ENCODE peak calls at places on chromosomes 7 and 10, in eight cellular contexts. K, L, G, Y, F, P, R and E are unnamed samples.

GRCh38 chr7:40866601-40867000 is 731.8 kb downstream of the SUGCT start:
- DNase-seq in K (no peak), L (no peak), G (no peak), Y (no peak), F (no peak), P (no peak), R (peak), E (peak)

GRCh38 chr10:131549116-131549515 is 237.6 kb upstream of the TCERG1L start:
- DNase-seq in K (no peak), L (no peak), G (no peak), Y (no peak), F (no peak), P (no peak), R (no peak), E (no peak)

GRCh38 chr10:63431962-63432797 is 33.6 kb downstream of the JMJD1C start:
- DNase-seq in K (no peak), L (no peak), G (no peak), Y (peak), F (peak), P (no peak), R (no peak), E (no peak)

GRCh38 chr10:133276435-133277201 is at the start of gene ADAM8:
- DNase-seq in K (peak), L (peak), G (peak), Y (no peak), F (peak), P (no peak), R (peak), E (no peak)

GRCh38 chr7:105806592-105807266 is 69.7 kb downstream of the ATXN7L1 start:
- DNase-seq in K (peak), L (peak), G (no peak), Y (peak), F (peak), P (no peak), R (no peak), E (peak)

GRCh38 chr10:57979466-57979865 is 288.2 kb downstream of the IPMK start:
- DNase-seq in K (peak), L (no peak), G (no peak), Y (no peak), F (peak), P (no peak), R (no peak), E (no peak)

GRCh38 chr10:33067481-33067880 is 109.5 kb upstream of the ITGB1 start:
- DNase-seq in K (no peak), L (no peak), G (no peak), Y (no peak), F (peak), P (no peak), R (no peak), E (peak)

GRCh38 chr7:138023618-138024333 is 21.9 kb upstream of the CREB3L2 start:
- DNase-seq in K (no peak), L (no peak), G (peak), Y (no peak), F (no peak), P (no peak), R (no peak), E (no peak)

GRCh38 chr7:149252378-149252777 is 9.6 kb upstream of the ZNF783 start:
- DNase-seq in K (no peak), L (no peak), G (no peak), Y (no peak), F (no peak), P (no peak), R (no peak), E (no peak)

GRCh38 chr10:124320778-124321432 is 97.8 kb downstream of the OAT start:
- DNase-seq in K (no peak), L (no peak), G (no peak), Y (no peak), F (no peak), P (no peak), R (peak), E (no peak)

GRCh38 chr10:59098811-59099452 is 77.5 kb upstream of the PHYHIPL start:
- DNase-seq in K (peak), L (no peak), G (no peak), Y (no peak), F (peak), P (no peak), R (no peak), E (peak)

GRCh38 chr7:37028909-37029440 is 304.7 kb upstream of the AOAH start:
- DNase-seq in K (no peak), L (no peak), G (no peak), Y (no peak), F (no peak), P (no peak), R (no peak), E (no peak)

GRCh38 chr7:38169862-38170261 is 8.2 kb upstream of the STARD3NL start:
- DNase-seq in K (no peak), L (peak), G (no peak), Y (peak), F (peak), P (no peak), R (no peak), E (peak)

GRCh38 chr7:91031757-91032156 is 232.5 kb upstream of the FZD1 start:
- DNase-seq in K (peak), L (no peak), G (no peak), Y (peak), F (no peak), P (no peak), R (no peak), E (no peak)

GRCh38 chr7:117127585-117128168 is 174.4 kb downstream of the ST7 start:
- DNase-seq in K (peak), L (peak), G (peak), Y (peak), F (peak), P (peak), R (peak), E (peak)

GRCh38 chr10:132860527-132860926 is 74.6 kb upstream of the NKX6-2 start:
- DNase-seq in K (no peak), L (no peak), G (no peak), Y (no peak), F (no peak), P (no peak), R (no peak), E (no peak)

GRCh38 chr10:101453791-101454718 is 100.1 kb downstream of the BTRC start:
- DNase-seq in K (no peak), L (no peak), G (no peak), Y (peak), F (no peak), P (no peak), R (no peak), E (no peak)

GRCh38 chr7:220151-220841 is 27.9 kb downstream of the FAM20C start:
- DNase-seq in K (no peak), L (no peak), G (no peak), Y (no peak), F (peak), P (peak), R (peak), E (no peak)

GRCh38 chr7:105815580-105815979 is 60.8 kb downstream of the ATXN7L1 start:
- DNase-seq in K (no peak), L (no peak), G (no peak), Y (no peak), F (no peak), P (no peak), R (no peak), E (no peak)

GRCh38 chr10:124239666-124240065 is 146.3 kb upstream of the CHST15 start:
- DNase-seq in K (no peak), L (no peak), G (no peak), Y (no peak), F (no peak), P (no peak), R (no peak), E (no peak)

GRCh38 chr7:157537056-157537455 is 200.3 kb downstream of the DNAJB6 start:
- DNase-seq in K (no peak), L (no peak), G (no peak), Y (no peak), F (no peak), P (no peak), R (no peak), E (no peak)

GRCh38 chr10:7819126-7819470 is 793 bp downstream of the TAF3 start:
- DNase-seq in K (peak), L (peak), G (peak), Y (peak), F (peak), P (peak), R (peak), E (peak)

GRCh38 chr7:23693224-23693623 is 13.2 kb downstream of the FAM221A start:
- DNase-seq in K (no peak), L (no peak), G (no peak), Y (no peak), F (no peak), P (no peak), R (no peak), E (no peak)

GRCh38 chr7:18018296-18019205 is 9.1 kb downstream of the PRPS1L1 start:
- DNase-seq in K (no peak), L (no peak), G (no peak), Y (no peak), F (peak), P (no peak), R (no peak), E (no peak)

GRCh38 chr7:69597278-69598076 is 798 bp upstream of the AUTS2 start:
- DNase-seq in K (peak), L (no peak), G (no peak), Y (no peak), F (peak), P (no peak), R (peak), E (peak)
- TF ChIP-seq EZH2 in K (no peak), L (no peak), G (no peak), Y (no peak), F (no peak), P (no peak), R (peak), E (no peak)

GRCh38 chr10:103497161-103497915 is 3.8 kb downstream of the NEURL1 start:
- DNase-seq in K (no peak), L (no peak), G (no peak), Y (no peak), F (no peak), P (no peak), R (no peak), E (no peak)
- H2AFZ ChIP-seq in K (no peak), L (no peak), G (no peak), Y (no peak), F (no peak), P (no peak), R (no peak), E (no peak)

GRCh38 chr10:121087688-121088087 is 236.5 kb downstream of the WDR11 start:
- DNase-seq in K (no peak), L (no peak), G (no peak), Y (no peak), F (no peak), P (no peak), R (no peak), E (no peak)

GRCh38 chr10:121088524-121088923 is 237.4 kb downstream of the WDR11 start:
- DNase-seq in K (peak), L (no peak), G (no peak), Y (peak), F (peak), P (no peak), R (peak), E (no peak)

GRCh38 chr10:121096617-121097431 is 245.7 kb downstream of the WDR11 start:
- DNase-seq in K (peak), L (no peak), G (no peak), Y (no peak), F (no peak), P (peak), R (peak), E (peak)

GRCh38 chr10:121089434-121089833 is 238.3 kb downstream of the WDR11 start:
- DNase-seq in K (no peak), L (no peak), G (no peak), Y (no peak), F (no peak), P (no peak), R (no peak), E (no peak)

GRCh38 chr10:121092341-121093099 is 241.4 kb downstream of the WDR11 start:
- DNase-seq in K (no peak), L (no peak), G (no peak), Y (peak), F (no peak), P (no peak), R (no peak), E (peak)
- TF ChIP-seq EZH2 in K (no peak), L (no peak), G (no peak), Y (no peak), F (no peak), P (no peak), R (no peak), E (no peak)

GRCh38 chr7:124780056-124780455 is 14.5 kb upstream of the GPR37 start:
- DNase-seq in K (no peak), L (no peak), G (no peak), Y (no peak), F (no peak), P (no peak), R (no peak), E (no peak)
- H2AFZ ChIP-seq in K (no peak), L (no peak), G (no peak), Y (no peak), F (no peak), P (no peak), R (no peak), E (no peak)

DNA sequence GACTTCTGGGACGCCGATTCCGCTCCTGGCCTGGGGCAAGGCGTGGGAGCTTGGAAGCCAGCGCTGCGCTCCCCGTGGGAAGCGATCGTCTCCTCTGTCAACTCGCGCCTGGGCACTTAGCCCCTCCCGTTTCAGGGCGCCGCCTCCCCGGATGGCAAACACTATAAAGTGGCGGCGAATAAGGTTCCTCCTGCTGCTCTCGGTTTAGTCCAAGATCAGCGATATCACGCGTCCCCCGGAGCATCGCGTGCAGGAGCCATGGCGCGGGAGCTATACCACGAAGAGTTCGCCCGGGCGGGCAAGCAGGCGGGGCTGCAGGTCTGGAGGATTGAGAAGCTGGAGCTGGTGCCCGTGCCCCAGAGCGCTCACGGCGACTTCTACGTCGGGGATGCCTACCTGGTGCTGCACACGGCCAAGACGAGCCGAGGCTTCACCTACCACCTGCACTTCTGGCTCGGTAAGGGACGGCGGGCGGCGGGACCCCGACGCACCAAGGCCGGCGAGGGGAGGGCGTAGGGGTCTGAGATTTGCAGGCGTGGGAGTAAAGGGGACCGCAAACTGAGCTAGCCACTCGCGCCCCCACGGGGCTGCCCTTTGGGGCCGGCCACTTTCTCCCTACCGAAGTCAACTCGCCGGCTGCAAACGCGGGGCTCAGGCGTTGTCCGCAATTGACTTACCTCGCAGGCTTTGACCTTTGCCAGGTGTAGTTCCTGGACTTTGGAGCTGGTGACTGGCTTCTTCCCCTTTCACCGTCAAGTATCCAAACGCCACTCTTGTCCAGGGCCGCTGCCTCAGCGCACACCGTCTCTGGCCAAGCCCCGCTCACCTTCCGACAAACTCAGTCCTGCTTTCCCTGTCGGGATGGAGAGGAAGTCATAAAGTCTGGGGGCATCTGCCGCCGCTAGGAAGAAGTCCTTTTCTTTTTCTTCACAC is at the start of gene SCIN:
- DNase-seq in K (peak), L (peak), G (peak), Y (no peak), F (peak), P (no peak), R (peak), E (peak)
- TF ChIP-seq EZH2 in K (no peak), L (no peak), G (no peak), Y (no peak), F (no peak), P (no peak), R (peak), E (no peak)

GRCh38 chr7:142463401-142463850 is 205.6 kb upstream of the PRSS58 start:
- DNase-seq in K (no peak), L (no peak), G (peak), Y (no peak), F (peak), P (no peak), R (no peak), E (no peak)
- H2AFZ ChIP-seq in K (no peak), L (no peak), G (peak), Y (peak), F (peak), P (no peak), R (no peak), E (peak)

DNA sequence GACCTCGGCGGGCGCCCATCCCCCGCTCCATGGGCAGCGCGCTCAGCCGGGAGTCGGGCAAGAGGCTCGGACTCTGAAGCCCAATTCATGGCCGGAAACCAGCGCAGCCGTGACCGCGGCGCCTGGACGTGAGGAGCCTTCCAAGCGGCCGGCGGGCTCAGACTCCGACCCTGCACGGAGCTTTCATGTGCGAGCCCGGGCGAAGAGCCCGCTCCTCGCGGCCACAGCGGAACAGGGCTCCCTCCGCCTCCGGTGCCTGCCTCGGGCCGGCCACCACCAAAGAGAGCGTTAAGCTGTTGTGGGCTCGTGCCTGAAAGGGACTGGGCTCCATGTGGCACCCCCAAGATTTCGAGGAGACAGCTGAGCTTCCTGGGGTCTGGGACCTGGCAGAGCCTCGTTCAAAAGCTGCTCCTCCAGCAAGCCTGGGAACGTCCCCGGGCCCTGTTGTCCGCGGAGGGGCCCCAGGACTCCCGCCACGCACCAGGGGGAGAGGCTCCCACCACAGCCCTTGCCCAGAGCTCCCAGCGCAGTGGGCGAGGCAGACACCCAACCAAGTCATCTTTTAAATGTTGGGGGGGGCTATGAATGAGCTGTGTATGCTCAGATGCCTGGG is 850 bp upstream of the GRID1 start:
- DNase-seq in K (no peak), L (no peak), G (no peak), Y (no peak), F (peak), P (no peak), R (peak), E (no peak)
- TF ChIP-seq EZH2 in K (no peak), L (no peak), G (no peak), Y (no peak), F (no peak), P (no peak), R (peak), E (peak)

GRCh38 chr7:84913731-84914130 is 273.1 kb downstream of the SEMA3D start:
- DNase-seq in K (no peak), L (no peak), G (no peak), Y (no peak), F (peak), P (no peak), R (no peak), E (peak)
- H2AFZ ChIP-seq in K (no peak), L (no peak), G (no peak), Y (no peak), F (peak), P (no peak), R (no peak), E (no peak)

DNA sequence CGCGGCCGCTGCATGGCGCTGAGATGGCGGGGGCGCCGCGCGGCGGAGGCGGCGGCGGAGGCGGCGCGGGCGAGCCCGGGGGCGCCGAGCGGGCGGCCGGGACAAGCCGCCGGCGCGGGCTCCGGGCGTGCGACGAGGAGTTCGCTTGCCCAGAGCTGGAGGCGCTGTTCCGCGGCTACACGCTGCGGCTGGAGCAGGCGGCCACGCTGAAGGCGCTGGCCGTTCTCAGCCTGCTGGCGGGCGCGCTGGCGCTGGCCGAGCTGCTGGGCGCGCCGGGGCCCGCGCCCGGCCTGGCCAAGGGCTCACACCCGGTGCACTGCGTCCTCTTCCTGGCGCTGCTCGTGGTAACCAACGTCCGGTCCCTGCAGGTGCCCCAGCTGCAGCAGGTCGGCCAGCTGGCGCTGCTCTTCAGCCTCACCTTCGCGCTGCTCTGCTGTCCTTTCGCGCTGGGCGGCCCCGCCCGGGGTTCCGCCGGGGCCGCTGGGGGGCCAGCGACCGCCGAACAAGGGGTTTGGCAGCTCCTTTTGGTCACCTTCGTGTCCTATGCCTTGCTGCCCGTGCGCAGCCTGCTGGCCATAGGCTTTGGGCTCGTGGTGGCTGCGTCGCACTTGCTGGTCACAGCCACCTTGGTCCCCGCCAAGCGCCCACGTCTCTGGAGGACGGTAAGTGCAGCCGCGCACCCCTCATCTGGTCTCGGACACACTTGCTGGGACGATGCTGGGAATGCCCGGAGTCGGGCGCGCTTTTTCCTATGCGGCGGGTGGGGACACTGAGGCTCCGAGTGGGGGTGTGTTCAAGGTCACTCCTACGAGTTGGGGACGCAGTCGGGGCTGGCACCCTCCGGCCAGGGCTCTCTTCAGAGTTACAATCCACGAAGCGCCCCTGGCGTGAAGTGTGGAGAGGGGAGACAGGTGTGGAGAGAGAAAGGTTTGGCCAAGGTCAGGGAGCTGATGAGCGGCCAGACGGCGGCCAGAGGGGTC is 643 bp downstream of the ADCY1 start:
- DNase-seq in K (peak), L (no peak), G (peak), Y (peak), F (peak), P (peak), R (peak), E (peak)
- TF ChIP-seq EZH2 in K (peak), L (no peak), G (no peak), Y (no peak), F (no peak), P (peak), R (peak), E (peak)